ENCODE peak calls at places on chromosomes 16 and 17, in four cellular contexts. N is hepatocyte, J is neuronal stem cell, K is PC-9. E is an unnamed sample.

GRCh38 chr17:80308672-80309517 is 48.2 kb downstream of the RNF213 start:
- DNase-seq in J (no peak), N (peak; percentile 42), K (no peak), E (no peak)

GRCh38 chr17:73368085-73368631 is 56.4 kb upstream of the CDC42EP4 start:
- DNase-seq in J (no peak), N (no peak), K (no peak), E (no peak)

GRCh38 chr17:49146620-49147306 is 14.2 kb downstream of the B4GALNT2 start:
- DNase-seq in J (no peak), K (peak; percentile 26), N (peak; percentile 55), E (no peak)

GRCh38 chr16:11250091-11250785 is 5.8 kb downstream of the SOCS1 start:
- DNase-seq in N (no peak), J (no peak), K (peak; percentile 44), E (peak; percentile 61)

GRCh38 chr17:29179232-29180036 is 764 bp downstream of the MYO18A start:
- DNase-seq in K (peak; percentile 96), N (peak; percentile 86), J (peak; percentile 67), E (peak; percentile 18)

GRCh38 chr16:51441331-51441730 is 290.3 kb upstream of the SALL1 start:
- DNase-seq in N (no peak), J (no peak), K (no peak), E (no peak)

GRCh38 chr16:28504707-28505404 is 1.8 kb downstream of the IL27 start:
- DNase-seq in N (no peak), J (no peak), K (peak; percentile 93), E (no peak)

GRCh38 chr17:72183194-72183685 is 62.4 kb downstream of the SOX9 start:
- DNase-seq in N (no peak), J (no peak), K (no peak), E (no peak)

GRCh38 chr17:32256012-32256694 is 9.5 kb upstream of the RHBDL3 start:
- DNase-seq in J (no peak), K (no peak), N (no peak), E (no peak)

GRCh38 chr17:69093279-69093789 is 32.6 kb upstream of the ABCA9 start:
- DNase-seq in N (no peak), K (no peak), J (no peak), E (no peak)

GRCh38 chr16:77675464-77676324 is 46.6 kb upstream of the NUDT7 start:
- DNase-seq in K (peak; percentile 38), J (peak; percentile 87), N (peak; percentile 84), E (peak; percentile 65)

GRCh38 chr16:50279142-50279865 is 13.0 kb downstream of the ADCY7 start:
- DNase-seq in J (no peak), K (no peak), N (no peak), E (no peak)

GRCh38 chr17:68200689-68201424 is 47.0 kb upstream of the AMZ2 start:
- DNase-seq in J (peak; percentile 70), N (peak; percentile 86), K (peak; percentile 81), E (peak; percentile 83)

GRCh38 chr17:38598536-38598935 is 7.2 kb downstream of the SRCIN1 start:
- DNase-seq in N (peak; percentile 73), J (peak; percentile 87), K (peak; percentile 82), E (peak; percentile 84)

GRCh38 chr16:3950343-3951193 is 70.1 kb upstream of the CREBBP start:
- DNase-seq in K (peak; percentile 80), N (peak; percentile 78), J (no peak), E (no peak)
- H3K4me3 ChIP-seq in K (no peak overlapping the region), N (no peak overlapping the region), J (no peak overlapping the region), E (no peak overlapping the region)

GRCh38 chr17:16419929-16420271 is 4.5 kb downstream of the TRPV2 start:
- DNase-seq in K (peak; percentile 53), J (no peak), N (peak; percentile 5), E (no peak)
- H3K4me1 ChIP-seq in K (peaks cover 38% of the 10 kb centered on the region), J (peaks cover 8% of the 10 kb centered on the region), N (peaks cover 23% of the 10 kb centered on the region), E (peaks cover 29% of the 10 kb centered on the region)

GRCh38 chr17:35460354-35460851 is 11.8 kb upstream of the SLFN13 start:
- DNase-seq in J (peak; percentile 50), K (peak; percentile 83), N (peak; percentile 76), E (no peak)
- H2AFZ ChIP-seq in J (peak overlapping the region; percentile 59), K (peak overlapping the region; percentile 70), N (peak overlapping the region; percentile 71), E (no peak overlapping the region)

GRCh38 chr16:57244463-57244766 is 644 bp upstream of the ARL2BP start:
- DNase-seq in N (no peak), K (no peak), J (no peak), E (no peak)
- H3K4me3 ChIP-seq in N (peak overlapping the region; percentile 30), K (peak overlapping the region; percentile 78), J (peak overlapping the region; percentile 63), E (peak overlapping the region; percentile 87)

GRCh38 chr16:75087040-75087979 is 29.3 kb downstream of the LDHD start:
- DNase-seq in K (no peak), J (no peak), N (peak; percentile 60), E (peak; percentile 61)
- H3K4me1 ChIP-seq in K (peaks cover 25% of the 10 kb centered on the region), J (peaks cover 10% of the 10 kb centered on the region), N (peaks cover 24% of the 10 kb centered on the region), E (peaks cover 80% of the 10 kb centered on the region)

GRCh38 chr17:42566873-42567573 is at the start of gene MLX:
- DNase-seq in N (peak; percentile 98), K (peak; percentile 87), J (peak; percentile 87), E (peak; percentile 94)
- H2AFZ ChIP-seq in N (peak within 1 kb of the TSS; percentile 88), K (peak within 1 kb of the TSS; percentile 82), J (peak within 1 kb of the TSS; percentile 90), E (peak within 1 kb of the TSS; percentile 84)

GRCh38 chr16:81238296-81239011 is at the start of gene BCO1:
- DNase-seq in K (peak; percentile 22), N (peak; percentile 56), J (peak; percentile 71), E (no peak)
- H3K4me3 ChIP-seq in K (peak within 1 kb of the TSS; percentile 55), N (no peak within 1 kb of the TSS), J (no peak within 1 kb of the TSS), E (no peak within 1 kb of the TSS)

GRCh38 chr16:88508868-88509748 is 56.0 kb downstream of the ZFPM1 start:
- DNase-seq in N (peak; percentile 81), K (no peak), J (no peak), E (no peak)
- H3K4me1 ChIP-seq in N (peaks cover 53% of the 10 kb centered on the region), K (no peaks in the 10 kb centered on the region), J (peaks cover 11% of the 10 kb centered on the region), E (no peaks in the 10 kb centered on the region)

GRCh38 chr17:61249649-61250301 is 149.9 kb upstream of the TBX2 start:
- DNase-seq in K (no peak), N (no peak), J (no peak), E (no peak)

GRCh38 chr17:61250335-61250890 is 149.2 kb upstream of the TBX2 start:
- DNase-seq in J (no peak), N (peak; percentile 34), K (no peak), E (no peak)

GRCh38 chr17:61248399-61248798 is 151.2 kb upstream of the TBX2 start:
- DNase-seq in N (peak; percentile 67), J (no peak), K (no peak), E (no peak)

GRCh38 chr17:61245706-61246135 is 153.9 kb upstream of the TBX2 start:
- DNase-seq in K (no peak), N (no peak), J (no peak), E (no peak)

GRCh38 chr17:61247438-61247837 is 152.2 kb upstream of the TBX2 start:
- DNase-seq in K (no peak), J (no peak), N (no peak), E (no peak)
- H2AFZ ChIP-seq in K (no peak overlapping the region), J (no peak overlapping the region), N (no peak overlapping the region), E (no peak overlapping the region)

GRCh38 chr16:30567160-30567990 is 4.1 kb downstream of the ZNF688 start:
- DNase-seq in K (no peak), J (no peak), N (no peak), E (no peak)
- H3K4me3 ChIP-seq in K (no peak overlapping the region), J (no peak overlapping the region), N (no peak overlapping the region), E (no peak overlapping the region)